ENCODE peak calls at places on chromosomes 2 and 18, in four cellular contexts. L is neural progenitor cell, Y is neural crest cell, N is type B pancreatic cell. H is an unnamed sample.

GRCh38 chr2:28970464-28971160 is 10.5 kb upstream of the TOGARAM2 start:
- DNase-seq in Y (no peak), N (no peak), L (no peak), H (no peak)

GRCh38 chr2:165796819-165797530 is 2.9 kb upstream of the GALNT3 start:
- DNase-seq in L (no peak), N (no peak), Y (no peak), H (no peak)

GRCh38 chr2:57979158-57979557 is 67.4 kb upstream of the VRK2 start:
- DNase-seq in N (no peak), Y (no peak), L (no peak), H (no peak)

GRCh38 chr18:70249118-70249517 is 39.7 kb upstream of the SOCS6 start:
- DNase-seq in L (no peak), Y (no peak), N (no peak), H (no peak)

GRCh38 chr2:172050506-172051125 is 34.7 kb upstream of the DLX1 start:
- DNase-seq in L (no peak), Y (no peak), N (no peak), H (no peak)

GRCh38 chr2:20168727-20169696 is 55.9 kb downstream of the SDC1 start:
- DNase-seq in L (no peak), Y (no peak), N (peak; percentile 58), H (no peak)

GRCh38 chr2:215917953-215918620 is 95.3 kb downstream of the MREG start:
- DNase-seq in Y (no peak), L (no peak), N (no peak), H (peak; percentile 50)

GRCh38 chr2:24385366-24385765 is 25.0 kb upstream of the ITSN2 start:
- DNase-seq in L (no peak), N (no peak), Y (no peak), H (no peak)

GRCh38 chr2:112050311-112050710 is 4.8 kb upstream of the TMEM87B start:
- DNase-seq in L (no peak), Y (no peak), N (no peak), H (no peak)

GRCh38 chr18:74518456-74519315 is 15.6 kb upstream of the CNDP1 start:
- DNase-seq in Y (no peak), L (no peak), N (peak; percentile 55), H (no peak)